ENCODE peak calls at places on chromosomes 7 and 10, in six cellular contexts. One of them, this sample, is unnamed.

GRCh38 chr7:128003787-128004186 is 27.4 kb downstream of the LRRC4 start:
- DNase-seq in CD8-positive, alpha-beta T cell: no peak
- DNase-seq in psoas muscle: no peak
- DNase-seq in mammary epithelial cell: no peak
- DNase-seq in GM12878: no peak
- DNase-seq in H1: no peak
- DNase-seq in this sample: no peak

GRCh38 chr10:58512470-58513188 is at the start of gene BICC1:
- DNase-seq in CD8-positive, alpha-beta T cell: no peak
- DNase-seq in psoas muscle: peak; percentile 73
- DNase-seq in mammary epithelial cell: peak; percentile 46
- DNase-seq in GM12878: no peak
- DNase-seq in H1: no peak
- DNase-seq in this sample: no peak

GRCh38 chr7:77993823-77994222 is 195.2 kb downstream of the PHTF2 start:
- DNase-seq in CD8-positive, alpha-beta T cell: no peak
- DNase-seq in psoas muscle: no peak
- DNase-seq in mammary epithelial cell: no peak
- DNase-seq in GM12878: no peak
- DNase-seq in H1: no peak
- DNase-seq in this sample: no peak

GRCh38 chr7:81094952-81095351 is 176.1 kb upstream of the SEMA3C start:
- DNase-seq in CD8-positive, alpha-beta T cell: no peak
- DNase-seq in psoas muscle: no peak
- DNase-seq in mammary epithelial cell: no peak
- DNase-seq in GM12878: no peak
- DNase-seq in H1: no peak
- DNase-seq in this sample: no peak

GRCh38 chr10:5603848-5604170 is 62.6 kb downstream of the ASB13 start:
- DNase-seq in CD8-positive, alpha-beta T cell: no peak
- DNase-seq in psoas muscle: peak; percentile 12
- DNase-seq in mammary epithelial cell: no peak
- DNase-seq in GM12878: no peak
- DNase-seq in H1: no peak
- DNase-seq in this sample: no peak

GRCh38 chr7:33888206-33888605 is 17.1 kb upstream of the BMPER start:
- DNase-seq in CD8-positive, alpha-beta T cell: no peak
- DNase-seq in psoas muscle: no peak
- DNase-seq in mammary epithelial cell: peak; percentile 83
- DNase-seq in GM12878: no peak
- DNase-seq in H1: no peak
- DNase-seq in this sample: no peak

GRCh38 chr7:37419496-37419895 is 29.2 kb downstream of the ELMO1 start:
- DNase-seq in CD8-positive, alpha-beta T cell: no peak
- DNase-seq in psoas muscle: no peak
- DNase-seq in mammary epithelial cell: no peak
- DNase-seq in GM12878: no peak
- DNase-seq in H1: no peak
- DNase-seq in this sample: no peak

GRCh38 chr10:29861811-29862505 is 197.4 kb downstream of the JCAD start:
- DNase-seq in CD8-positive, alpha-beta T cell: no peak
- DNase-seq in psoas muscle: no peak
- DNase-seq in mammary epithelial cell: peak; percentile 56
- DNase-seq in GM12878: no peak
- DNase-seq in H1: no peak
- DNase-seq in this sample: no peak

GRCh38 chr10:124590216-124591122 is 128.8 kb downstream of the LHPP start:
- DNase-seq in CD8-positive, alpha-beta T cell: no peak
- DNase-seq in psoas muscle: peak; percentile 27
- DNase-seq in mammary epithelial cell: peak; percentile 15
- DNase-seq in GM12878: no peak
- DNase-seq in H1: no peak
- DNase-seq in this sample: no peak

GRCh38 chr10:28331821-28332220 is 29.0 kb upstream of the MPP7 start:
- DNase-seq in CD8-positive, alpha-beta T cell: no peak
- DNase-seq in psoas muscle: no peak
- DNase-seq in mammary epithelial cell: peak; percentile 93
- DNase-seq in GM12878: no peak
- DNase-seq in H1: no peak
- DNase-seq in this sample: no peak

GRCh38 chr10:27865221-27865635 is 119.6 kb upstream of the MKX start:
- DNase-seq in CD8-positive, alpha-beta T cell: no peak
- DNase-seq in psoas muscle: no peak
- DNase-seq in mammary epithelial cell: peak; percentile 89
- DNase-seq in GM12878: no peak
- DNase-seq in H1: no peak
- DNase-seq in this sample: no peak

GRCh38 chr10:104657458-104657857 is 16.4 kb downstream of the SORCS3 start:
- DNase-seq in CD8-positive, alpha-beta T cell: no peak
- DNase-seq in psoas muscle: no peak
- DNase-seq in mammary epithelial cell: no peak
- DNase-seq in GM12878: no peak
- DNase-seq in H1: no peak
- DNase-seq in this sample: no peak

GRCh38 chr10:112739219-112739969 is 210.7 kb upstream of the TCF7L2 start:
- DNase-seq in CD8-positive, alpha-beta T cell: no peak
- DNase-seq in psoas muscle: no peak
- DNase-seq in mammary epithelial cell: no peak
- DNase-seq in GM12878: no peak
- DNase-seq in H1: no peak
- DNase-seq in this sample: no peak

GRCh38 chr10:11595395-11595692 is 16.1 kb downstream of the USP6NL start:
- DNase-seq in CD8-positive, alpha-beta T cell: no peak
- DNase-seq in psoas muscle: no peak
- DNase-seq in mammary epithelial cell: peak; percentile 18
- DNase-seq in GM12878: no peak
- DNase-seq in H1: no peak
- DNase-seq in this sample: no peak

GRCh38 chr7:71206183-71206582 is 74.2 kb downstream of the GALNT17 start:
- DNase-seq in CD8-positive, alpha-beta T cell: no peak
- DNase-seq in psoas muscle: no peak
- DNase-seq in mammary epithelial cell: no peak
- DNase-seq in GM12878: no peak
- DNase-seq in H1: no peak
- DNase-seq in this sample: no peak

GRCh38 chr10:45602082-45602730 is 70.4 kb downstream of the ZFAND4 start:
- DNase-seq in CD8-positive, alpha-beta T cell: no peak
- DNase-seq in psoas muscle: no peak
- DNase-seq in mammary epithelial cell: no peak
- DNase-seq in GM12878: no peak
- DNase-seq in H1: no peak
- DNase-seq in this sample: no peak

GRCh38 chr7:30175171-30175570 is 40.4 kb downstream of the MTURN start:
- DNase-seq in CD8-positive, alpha-beta T cell: no peak
- DNase-seq in psoas muscle: no peak
- DNase-seq in mammary epithelial cell: no peak
- DNase-seq in GM12878: no peak
- DNase-seq in H1: no peak
- DNase-seq in this sample: no peak

DNA sequence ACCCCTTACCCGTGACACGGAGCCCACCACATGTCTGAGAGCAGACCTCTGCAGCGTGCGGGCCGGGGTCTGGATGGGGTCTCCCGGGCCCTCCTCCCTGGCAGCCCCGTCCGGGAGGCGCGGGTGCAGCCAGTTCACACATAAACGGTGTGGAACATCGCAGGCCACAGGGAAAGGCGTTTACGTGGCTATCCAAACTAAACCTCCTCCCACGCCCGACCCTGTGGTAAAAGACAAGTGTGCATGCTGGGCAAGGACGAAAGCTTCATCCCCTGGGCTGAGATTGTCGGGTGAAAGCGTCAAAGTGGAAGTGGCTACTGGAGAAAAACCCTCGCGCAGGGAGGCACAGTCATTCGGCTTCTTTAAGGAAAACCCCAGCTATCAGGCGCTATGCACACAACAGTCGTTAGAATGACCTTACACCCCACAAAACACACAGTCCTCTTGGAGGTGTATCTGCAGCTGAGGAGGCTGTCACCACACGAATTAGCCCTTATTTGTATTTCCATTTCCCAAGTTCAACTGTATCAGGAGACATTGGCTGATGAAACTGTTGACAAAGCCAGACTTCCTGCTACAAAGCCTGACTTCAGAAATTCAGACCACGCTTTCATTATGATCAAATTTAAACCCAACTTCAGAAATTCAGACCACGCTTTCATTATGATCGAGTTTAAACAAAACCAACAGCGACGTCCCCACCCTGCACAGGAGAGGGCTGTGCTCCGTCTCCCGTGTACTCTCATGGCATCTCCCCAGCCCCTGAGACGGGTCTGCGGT is 15.3 kb downstream of the GPER1 start:
- DNase-seq in CD8-positive, alpha-beta T cell: no peak
- DNase-seq in psoas muscle: peak; percentile 27
- DNase-seq in mammary epithelial cell: no peak
- DNase-seq in GM12878: peak; percentile 73
- DNase-seq in H1: no peak
- DNase-seq in this sample: no peak
- H3K4me3 ChIP-seq in CD8-positive, alpha-beta T cell: no peak overlapping the region
- H3K4me3 ChIP-seq in psoas muscle: no peak overlapping the region
- H3K4me3 ChIP-seq in mammary epithelial cell: no peak overlapping the region
- H3K4me3 ChIP-seq in GM12878: peak overlapping the region; percentile 64
- H3K4me3 ChIP-seq in H1: no peak overlapping the region
- H3K4me3 ChIP-seq in this sample: no peak overlapping the region

DNA sequence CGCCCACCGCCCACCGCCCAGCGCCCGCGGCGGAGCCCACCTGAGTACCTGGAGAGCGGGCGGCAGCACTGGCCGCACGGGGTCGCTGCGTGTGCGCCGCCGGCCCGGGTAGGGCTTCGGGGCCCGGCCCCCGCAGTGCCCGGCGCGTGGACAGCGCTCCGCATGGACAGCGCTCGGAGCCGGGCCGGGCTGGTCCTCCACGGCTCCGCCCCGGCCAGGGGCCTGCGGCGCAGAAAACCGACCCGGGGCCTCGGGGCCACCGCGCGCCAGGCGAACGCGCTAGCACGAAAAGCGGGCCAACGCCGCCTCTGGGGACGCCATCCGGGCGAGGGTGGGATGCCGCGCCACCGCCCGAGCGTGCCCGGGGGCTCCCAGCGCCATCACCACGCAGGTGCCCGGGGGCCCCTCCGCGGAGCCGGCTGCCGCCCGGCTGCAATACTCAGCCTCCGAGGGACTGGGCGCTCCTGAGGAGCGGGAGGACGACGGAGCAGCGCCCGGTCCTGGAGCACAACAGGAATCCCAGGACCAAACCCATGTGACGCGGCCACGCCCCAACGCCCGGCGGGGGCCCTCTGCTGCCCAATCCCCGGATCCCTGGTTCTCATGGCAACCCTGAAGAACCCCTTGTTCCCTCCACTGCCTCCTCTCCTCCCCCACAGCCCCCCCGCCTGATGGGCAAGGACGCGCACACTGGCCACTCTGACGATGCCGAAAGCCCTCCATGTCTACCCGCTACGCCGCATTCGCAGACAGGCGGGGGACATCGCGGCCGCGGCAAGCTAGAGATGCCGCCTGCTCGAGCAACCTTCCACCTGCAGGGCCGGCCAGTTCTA is at the start of gene GRB10:
- DNase-seq in CD8-positive, alpha-beta T cell: no peak
- DNase-seq in psoas muscle: peak; percentile 65
- DNase-seq in mammary epithelial cell: no peak
- DNase-seq in GM12878: no peak
- DNase-seq in H1: peak; percentile 83
- DNase-seq in this sample: no peak
- H3K4me1 ChIP-seq in CD8-positive, alpha-beta T cell: peaks cover 17% of the 10 kb centered on the region
- H3K4me1 ChIP-seq in psoas muscle: peaks cover 53% of the 10 kb centered on the region
- H3K4me1 ChIP-seq in mammary epithelial cell: no peaks in the 10 kb centered on the region
- H3K4me1 ChIP-seq in GM12878: no peaks in the 10 kb centered on the region
- H3K4me1 ChIP-seq in H1: peaks cover 15% of the 10 kb centered on the region
- H3K4me1 ChIP-seq in this sample: no peaks in the 10 kb centered on the region

GRCh38 chr10:10056958-10057357 is 960.7 kb upstream of the CELF2 start:
- DNase-seq in CD8-positive, alpha-beta T cell: no peak
- DNase-seq in psoas muscle: no peak
- DNase-seq in mammary epithelial cell: no peak
- DNase-seq in GM12878: no peak
- DNase-seq in H1: no peak
- DNase-seq in this sample: no peak
- TF ChIP-seq CTCF in CD8-positive, alpha-beta T cell: no peak
- TF ChIP-seq CTCF in psoas muscle: no peak
- TF ChIP-seq CTCF in mammary epithelial cell: no peak
- TF ChIP-seq CTCF in GM12878: no peak
- TF ChIP-seq CTCF in H1: peak; percentile 42
- TF ChIP-seq CTCF in this sample: no peak

GRCh38 chr7:47573758-47574472 is 8.0 kb downstream of the TNS3 start:
- DNase-seq in CD8-positive, alpha-beta T cell: no peak
- DNase-seq in psoas muscle: no peak
- DNase-seq in mammary epithelial cell: no peak
- DNase-seq in GM12878: no peak
- DNase-seq in H1: no peak
- DNase-seq in this sample: no peak
- H3K4me3 ChIP-seq in CD8-positive, alpha-beta T cell: no peak overlapping the region
- H3K4me3 ChIP-seq in psoas muscle: no peak overlapping the region
- H3K4me3 ChIP-seq in mammary epithelial cell: no peak overlapping the region
- H3K4me3 ChIP-seq in GM12878: no peak overlapping the region
- H3K4me3 ChIP-seq in H1: no peak overlapping the region
- H3K4me3 ChIP-seq in this sample: no peak overlapping the region

GRCh38 chr10:71744897-71745658 is 25.5 kb upstream of the C10orf105 start:
- DNase-seq in CD8-positive, alpha-beta T cell: no peak
- DNase-seq in psoas muscle: peak; percentile 40
- DNase-seq in mammary epithelial cell: no peak
- DNase-seq in GM12878: no peak
- DNase-seq in H1: no peak
- DNase-seq in this sample: no peak
- H3K4me1 ChIP-seq in CD8-positive, alpha-beta T cell: peaks cover 100% of the 10 kb centered on the region
- H3K4me1 ChIP-seq in psoas muscle: peaks cover 35% of the 10 kb centered on the region
- H3K4me1 ChIP-seq in mammary epithelial cell: peaks cover 19% of the 10 kb centered on the region
- H3K4me1 ChIP-seq in GM12878: peaks cover 40% of the 10 kb centered on the region
- H3K4me1 ChIP-seq in H1: peaks cover 3% of the 10 kb centered on the region
- H3K4me1 ChIP-seq in this sample: peaks cover 4% of the 10 kb centered on the region

GRCh38 chr10:79052311-79053080 is 16.3 kb upstream of the ZMIZ1 start:
- DNase-seq in CD8-positive, alpha-beta T cell: no peak
- DNase-seq in psoas muscle: peak; percentile 31
- DNase-seq in mammary epithelial cell: no peak
- DNase-seq in GM12878: no peak
- DNase-seq in H1: no peak
- DNase-seq in this sample: no peak
- TF ChIP-seq CTCF in CD8-positive, alpha-beta T cell: peak; percentile 50
- TF ChIP-seq CTCF in psoas muscle: no peak
- TF ChIP-seq CTCF in mammary epithelial cell: no peak
- TF ChIP-seq CTCF in GM12878: peak; percentile 35
- TF ChIP-seq CTCF in H1: peak; percentile 55
- TF ChIP-seq CTCF in this sample: no peak

This sample was measured in Panc1.